ENCODE peak calls at places on chromosomes 5 and 9, in nine cellular contexts. A, Z, C, X, T, M, S, K and I are unnamed samples.

GRCh38 chr9:27457445-27457844 is 66.6 kb upstream of the IFNK start:
- DNase-seq in S (no peak), A (no peak), X (peak), C (no peak), K (no peak), T (no peak), Z (no peak), M (no peak), I (no peak)

GRCh38 chr5:141211-141610 is 49.2 kb downstream of the PLEKHG4B start:
- DNase-seq in X (no peak), T (no peak), C (no peak), A (no peak), Z (peak), K (no peak), S (no peak), M (no peak), I (peak)

GRCh38 chr5:74938250-74938649 is 72.1 kb upstream of the FAM169A start:
- DNase-seq in A (no peak), T (no peak), X (no peak), Z (no peak), K (no peak), C (no peak), M (no peak), S (no peak), I (no peak)

GRCh38 chr9:96883922-96884321 is 29.6 kb upstream of the ZNF782 start:
- DNase-seq in A (no peak), K (no peak), Z (no peak), S (no peak), T (no peak), M (no peak), X (no peak), C (no peak), I (no peak)

GRCh38 chr5:38780950-38781349 is 64.9 kb upstream of the OSMR start:
- DNase-seq in A (peak), T (no peak), M (no peak), Z (no peak), K (peak), X (peak), S (no peak), C (peak), I (no peak)

GRCh38 chr9:85016389-85016997 is 347.0 kb downstream of the NTRK2 start:
- DNase-seq in S (no peak), C (peak), A (no peak), K (no peak), T (no peak), M (no peak), X (no peak), Z (no peak), I (no peak)

GRCh38 chr5:83555263-83555662 is 83.7 kb downstream of the VCAN start:
- DNase-seq in K (no peak), C (no peak), S (no peak), X (no peak), A (no peak), M (no peak), T (no peak), Z (no peak), I (no peak)

GRCh38 chr5:113205323-113205722 is 228.7 kb downstream of the DCP2 start:
- DNase-seq in X (no peak), S (no peak), K (no peak), T (no peak), C (no peak), Z (no peak), M (no peak), A (no peak), I (no peak)

GRCh38 chr5:158922816-158923215 is 176.9 kb downstream of the EBF1 start:
- DNase-seq in K (no peak), Z (no peak), S (no peak), C (no peak), T (no peak), X (no peak), M (no peak), A (no peak), I (no peak)

GRCh38 chr9:70079364-70080103 is 35.9 kb downstream of the MAMDC2 start:
- DNase-seq in T (no peak), X (no peak), Z (no peak), M (no peak), S (no peak), K (no peak), A (no peak), C (no peak), I (no peak)

GRCh38 chr5:160434022-160434531 is 12.4 kb downstream of the PTTG1 start:
- DNase-seq in X (no peak), Z (no peak), K (no peak), A (no peak), S (peak), C (peak), T (no peak), M (no peak), I (no peak)

GRCh38 chr9:17131494-17131893 is 3.3 kb upstream of the CNTLN start:
- DNase-seq in C (no peak), K (no peak), X (no peak), M (no peak), T (no peak), Z (no peak), S (no peak), A (no peak), I (no peak)

GRCh38 chr9:132046456-132046855 is 33.2 kb downstream of the MED27 start:
- DNase-seq in K (no peak), X (no peak), S (no peak), Z (no peak), C (no peak), M (no peak), A (no peak), T (no peak), I (no peak)

GRCh38 chr5:178573216-178573615 is 17.0 kb downstream of the COL23A1 start:
- DNase-seq in S (no peak), K (no peak), Z (no peak), T (peak), X (peak), M (no peak), C (no peak), A (no peak), I (no peak)

GRCh38 chr5:127373858-127374491 is 83.4 kb downstream of the MEGF10 start:
- DNase-seq in M (no peak), S (peak), C (no peak), A (no peak), X (no peak), Z (no peak), K (no peak), T (no peak), I (no peak)

GRCh38 chr5:8628521-8628920 is 759.6 kb downstream of the MTRR start:
- DNase-seq in A (no peak), Z (no peak), K (no peak), S (no peak), T (no peak), M (no peak), C (no peak), X (no peak), I (no peak)

GRCh38 chr5:54944364-54944763 is 41.0 kb downstream of the ESM1 start:
- DNase-seq in M (peak), C (peak), K (peak), X (no peak), A (no peak), Z (peak), T (no peak), S (peak), I (no peak)

GRCh38 chr5:79956173-79956670 is 34.8 kb downstream of the MTX3 start:
- DNase-seq in X (no peak), C (no peak), Z (no peak), A (peak), T (no peak), M (peak), S (no peak), K (no peak), I (no peak)

GRCh38 chr9:22446950-22447606 is 454 bp downstream of the DMRTA1 start:
- DNase-seq in X (peak), M (peak), T (no peak), S (no peak), C (peak), Z (peak), A (peak), K (peak), I (peak)

GRCh38 chr5:133287500-133287899 is 235.7 kb downstream of the HSPA4 start:
- DNase-seq in S (peak), X (no peak), K (no peak), T (no peak), Z (peak), A (no peak), M (peak), C (peak), I (no peak)

GRCh38 chr5:31097851-31098250 is 95.6 kb upstream of the CDH6 start:
- DNase-seq in C (no peak), K (no peak), T (no peak), X (no peak), Z (no peak), M (no peak), S (no peak), A (no peak), I (no peak)

GRCh38 chr9:131709741-131710499 is 30.0 kb downstream of the RAPGEF1 start:
- DNase-seq in C (no peak), X (no peak), M (no peak), A (no peak), K (peak), T (peak), S (peak), Z (no peak), I (no peak)

GRCh38 chr5:148768801-148769415 is 57.5 kb upstream of the ADRB2 start:
- DNase-seq in Z (no peak), X (no peak), S (no peak), K (no peak), M (no peak), A (no peak), T (no peak), C (peak), I (no peak)

GRCh38 chr9:86594724-86595123 is 240.5 kb upstream of the TUT7 start:
- DNase-seq in S (no peak), K (no peak), X (no peak), Z (no peak), M (no peak), A (no peak), T (no peak), C (no peak), I (no peak)

GRCh38 chr9:128771094-128771721 is 519 bp downstream of the ZER1 start:
- DNase-seq in K (no peak), Z (no peak), M (no peak), A (no peak), T (no peak), S (peak), C (peak), X (no peak), I (no peak)

GRCh38 chr5:169694221-169694620 is 57.1 kb downstream of the DOCK2 start:
- DNase-seq in C (no peak), T (no peak), A (no peak), S (no peak), X (no peak), M (no peak), Z (no peak), K (no peak), I (no peak)

GRCh38 chr9:124280176-124280691 is 22.5 kb downstream of the NEK6 start:
- DNase-seq in M (no peak), K (peak), S (no peak), A (no peak), X (peak), Z (no peak), C (no peak), T (no peak), I (no peak)

GRCh38 chr5:366541-367357 is 45.2 kb downstream of the AHRR start:
- DNase-seq in C (no peak), X (no peak), S (no peak), K (no peak), Z (no peak), T (peak), M (no peak), A (no peak), I (peak)

GRCh38 chr5:72032769-72033168 is 74.5 kb upstream of the MAP1B start:
- DNase-seq in A (no peak), K (no peak), M (no peak), S (no peak), T (no peak), C (no peak), X (no peak), Z (no peak), I (no peak)

GRCh38 chr9:112699230-112699629 is 18.7 kb downstream of the INIP start:
- DNase-seq in C (no peak), Z (no peak), K (no peak), T (no peak), X (no peak), S (no peak), M (no peak), A (no peak), I (no peak)

GRCh38 chr5:14640765-14641164 is 23.8 kb upstream of the OTULIN start:
- DNase-seq in K (no peak), M (no peak), S (no peak), Z (no peak), C (no peak), T (no peak), X (no peak), A (no peak), I (no peak)

GRCh38 chr9:19550009-19550408 is 141.2 kb downstream of the ACER2 start:
- DNase-seq in A (no peak), K (no peak), C (no peak), X (no peak), M (no peak), S (no peak), T (no peak), Z (no peak), I (no peak)

GRCh38 chr9:842918-843468 is 1.5 kb downstream of the DMRT1 start:
- DNase-seq in A (no peak), X (no peak), K (no peak), Z (no peak), T (peak), C (no peak), M (no peak), S (no peak), I (no peak)

GRCh38 chr9:17837931-17838330 is 259.1 kb downstream of the SH3GL2 start:
- DNase-seq in M (no peak), K (no peak), S (no peak), C (no peak), X (no peak), A (no peak), T (no peak), Z (no peak), I (no peak)

GRCh38 chr5:94802450-94802849 is 184.0 kb downstream of the SLF1 start:
- DNase-seq in K (peak), T (no peak), A (no peak), M (no peak), C (peak), S (peak), X (no peak), Z (no peak), I (no peak)

GRCh38 chr9:127754099-127754760 is 19.1 kb upstream of the TOR2A start:
- DNase-seq in M (peak), S (no peak), C (peak), T (no peak), A (no peak), X (no peak), K (no peak), Z (peak), I (no peak)

GRCh38 chr5:52997424-52997823 is 8.3 kb downstream of the ITGA2 start:
- DNase-seq in T (no peak), X (no peak), C (no peak), A (no peak), M (peak), Z (no peak), S (no peak), K (no peak), I (no peak)